ENCODE peak calls at places on chromosomes 11 and 22, in four cellular contexts. One of them, this sample, is unnamed.

GRCh38 chr22:23925020-23925606 is 30.9 kb downstream of the MIF start:
- DNase-seq in OCI-LY7: no peak
- DNase-seq in RWPE1: no peak
- DNase-seq in PC-9: no peak
- DNase-seq in this sample: no peak

GRCh38 chr22:41963453-41964105 is 5.7 kb upstream of the SEPTIN3 start:
- DNase-seq in PC-9: no peak
- DNase-seq in RWPE1: no peak
- DNase-seq in OCI-LY7: no peak
- DNase-seq in this sample: no peak

GRCh38 chr11:8019671-8020597 is 32.8 kb downstream of the EIF3F start:
- DNase-seq in OCI-LY7: no peak
- DNase-seq in PC-9: no peak
- DNase-seq in RWPE1: peak; percentile 11
- DNase-seq in this sample: no peak

GRCh38 chr11:33027846-33028536 is 11.4 kb upstream of the TCP11L1 start:
- DNase-seq in PC-9: no peak
- DNase-seq in RWPE1: no peak
- DNase-seq in OCI-LY7: no peak
- DNase-seq in this sample: no peak

GRCh38 chr11:86686531-86686930 is 14.1 kb upstream of the ME3 start:
- DNase-seq in PC-9: no peak
- DNase-seq in OCI-LY7: no peak
- DNase-seq in RWPE1: no peak
- DNase-seq in this sample: no peak

GRCh38 chr11:86148339-86148738 is 79.5 kb upstream of the PICALM start:
- DNase-seq in OCI-LY7: no peak
- DNase-seq in PC-9: no peak
- DNase-seq in RWPE1: no peak
- DNase-seq in this sample: no peak

GRCh38 chr11:36010010-36010740 is 66.3 kb downstream of the LDLRAD3 start:
- DNase-seq in PC-9: peak; percentile 68
- DNase-seq in RWPE1: peak; percentile 59
- DNase-seq in OCI-LY7: no peak
- DNase-seq in this sample: no peak

GRCh38 chr22:49086181-49086580 is 741.5 kb downstream of the BRD1 start:
- DNase-seq in OCI-LY7: no peak
- DNase-seq in RWPE1: no peak
- DNase-seq in PC-9: no peak
- DNase-seq in this sample: no peak

GRCh38 chr22:23149743-23150238 is 4.5 kb downstream of the RAB36 start:
- DNase-seq in OCI-LY7: no peak
- DNase-seq in PC-9: no peak
- DNase-seq in RWPE1: no peak
- DNase-seq in this sample: no peak

GRCh38 chr11:47983464-47984397 is 3.4 kb downstream of the PTPRJ start:
- DNase-seq in PC-9: no peak
- DNase-seq in OCI-LY7: peak; percentile 43
- DNase-seq in RWPE1: no peak
- DNase-seq in this sample: no peak

GRCh38 chr22:44398791-44399190 is 86.0 kb upstream of the SHISAL1 start:
- DNase-seq in RWPE1: no peak
- DNase-seq in PC-9: no peak
- DNase-seq in OCI-LY7: no peak
- DNase-seq in this sample: no peak

GRCh38 chr11:123239371-123240150 is 44.5 kb upstream of the CLMP start:
- DNase-seq in RWPE1: no peak
- DNase-seq in PC-9: no peak
- DNase-seq in OCI-LY7: no peak
- DNase-seq in this sample: no peak

GRCh38 chr11:73869234-73869949 is 7.3 kb downstream of the COA4 start:
- DNase-seq in OCI-LY7: no peak
- DNase-seq in RWPE1: no peak
- DNase-seq in PC-9: no peak
- DNase-seq in this sample: no peak

GRCh38 chr11:73862971-73863370 is 13.7 kb downstream of the COA4 start:
- DNase-seq in RWPE1: no peak
- DNase-seq in PC-9: no peak
- DNase-seq in OCI-LY7: no peak
- DNase-seq in this sample: no peak

GRCh38 chr11:73870261-73870660 is 6.4 kb downstream of the COA4 start:
- DNase-seq in PC-9: no peak
- DNase-seq in RWPE1: no peak
- DNase-seq in OCI-LY7: no peak
- DNase-seq in this sample: no peak

GRCh38 chr11:73866095-73866579 is 10.5 kb downstream of the COA4 start:
- DNase-seq in PC-9: no peak
- DNase-seq in RWPE1: no peak
- DNase-seq in OCI-LY7: no peak
- DNase-seq in this sample: no peak

DNA sequence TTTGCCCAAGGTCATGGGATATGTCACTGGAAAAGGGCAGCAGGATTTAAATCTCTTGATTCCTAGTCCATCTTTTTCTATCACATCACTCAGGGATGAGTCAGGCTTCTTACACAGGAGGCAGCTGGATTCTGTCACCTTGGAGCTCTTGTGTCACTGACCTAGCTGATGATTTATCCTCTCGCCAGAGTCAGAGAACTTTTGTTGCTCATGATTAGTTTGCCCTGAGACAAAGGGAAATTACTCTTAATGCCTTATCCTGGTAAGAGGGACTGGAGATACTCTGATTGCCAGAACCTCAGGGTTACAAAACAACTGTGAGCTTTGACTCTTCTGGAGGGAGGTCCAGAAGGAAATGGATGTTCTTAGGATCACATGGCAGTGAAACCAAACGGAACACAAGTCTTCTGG is 10.1 kb downstream of the COA4 start:
- DNase-seq in PC-9: peak; percentile 71
- DNase-seq in RWPE1: peak; percentile 63
- DNase-seq in OCI-LY7: no peak
- DNase-seq in this sample: peak; percentile 61
- H3K27ac ChIP-seq in PC-9: peak overlapping the region; percentile 14
- H3K27ac ChIP-seq in RWPE1: no peak overlapping the region
- H3K27ac ChIP-seq in OCI-LY7: no peak overlapping the region
- H3K27ac ChIP-seq in this sample: peak overlapping the region; percentile 59

GRCh38 chr22:30211124-30211820 is 35.3 kb downstream of the LIF start:
- DNase-seq in PC-9: no peak
- DNase-seq in RWPE1: no peak
- DNase-seq in OCI-LY7: no peak
- DNase-seq in this sample: no peak
- H3K27ac ChIP-seq in PC-9: peak overlapping the region; percentile 98
- H3K27ac ChIP-seq in RWPE1: peak overlapping the region; percentile 72
- H3K27ac ChIP-seq in OCI-LY7: no peak overlapping the region
- H3K27ac ChIP-seq in this sample: peak overlapping the region; percentile 80

GRCh38 chr11:65833297-65834030 is at the start of gene SNX32:
- DNase-seq in PC-9: no peak
- DNase-seq in OCI-LY7: no peak
- DNase-seq in RWPE1: peak; percentile 92
- DNase-seq in this sample: peak; percentile 20
- H3K27ac ChIP-seq in PC-9: no peak within 1 kb of the TSS
- H3K27ac ChIP-seq in OCI-LY7: no peak within 1 kb of the TSS
- H3K27ac ChIP-seq in RWPE1: no peak within 1 kb of the TSS
- H3K27ac ChIP-seq in this sample: no peak within 1 kb of the TSS

GRCh38 chr11:119371067-119371601 is 10.4 kb downstream of the USP2 start:
- DNase-seq in PC-9: no peak
- DNase-seq in OCI-LY7: no peak
- DNase-seq in RWPE1: no peak
- DNase-seq in this sample: no peak

GRCh38 chr11:119372260-119373058 is 9.0 kb downstream of the USP2 start:
- DNase-seq in PC-9: no peak
- DNase-seq in RWPE1: no peak
- DNase-seq in OCI-LY7: no peak
- DNase-seq in this sample: no peak

GRCh38 chr11:119371778-119372182 is 9.7 kb downstream of the USP2 start:
- DNase-seq in RWPE1: no peak
- DNase-seq in OCI-LY7: peak; percentile 54
- DNase-seq in PC-9: peak; percentile 45
- DNase-seq in this sample: no peak

GRCh38 chr11:119369035-119369925 is 12.2 kb downstream of the USP2 start:
- DNase-seq in PC-9: no peak
- DNase-seq in OCI-LY7: peak; percentile 34
- DNase-seq in RWPE1: no peak
- DNase-seq in this sample: no peak

DNA sequence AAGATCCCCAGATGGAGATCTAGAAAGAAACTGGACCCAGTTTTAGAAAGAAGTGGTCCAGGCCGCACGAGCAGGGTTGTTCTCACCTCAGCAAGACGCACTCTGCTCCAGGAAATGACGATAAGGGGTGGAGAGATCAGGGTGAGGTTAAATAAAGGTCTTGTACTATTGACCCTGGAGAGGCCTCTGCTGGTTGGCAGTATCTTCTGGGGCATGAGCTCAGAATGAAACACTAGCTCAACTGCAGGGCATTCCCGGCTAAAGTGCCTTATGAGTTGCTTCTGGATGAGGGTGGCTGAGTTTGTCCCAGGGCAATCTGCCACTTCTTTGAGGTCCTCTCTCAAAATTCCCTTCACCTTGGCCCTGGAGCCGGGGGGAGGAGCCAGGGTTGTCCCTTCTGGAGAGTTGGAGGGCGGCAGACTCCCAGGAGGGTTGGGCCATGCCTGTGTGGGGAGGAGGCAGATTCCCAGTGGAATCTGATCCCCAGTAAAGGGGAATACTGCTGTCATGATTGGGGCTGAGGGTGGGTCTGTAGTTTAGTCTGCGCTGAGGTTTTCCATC is 10.9 kb downstream of the USP2 start:
- DNase-seq in OCI-LY7: peak; percentile 51
- DNase-seq in PC-9: no peak
- DNase-seq in RWPE1: no peak
- DNase-seq in this sample: no peak
- H3K27ac ChIP-seq in OCI-LY7: peak overlapping the region; percentile 13
- H3K27ac ChIP-seq in PC-9: no peak overlapping the region
- H3K27ac ChIP-seq in RWPE1: peak overlapping the region; percentile 100
- H3K27ac ChIP-seq in this sample: no peak overlapping the region

GRCh38 chr11:17385926-17386325 is 2.5 kb downstream of the KCNJ11 start:
- DNase-seq in RWPE1: no peak
- DNase-seq in PC-9: no peak
- DNase-seq in OCI-LY7: no peak
- DNase-seq in this sample: no peak
- H3K27ac ChIP-seq in RWPE1: no peak overlapping the region
- H3K27ac ChIP-seq in PC-9: no peak overlapping the region
- H3K27ac ChIP-seq in OCI-LY7: no peak overlapping the region
- H3K27ac ChIP-seq in this sample: no peak overlapping the region